ENCODE peak calls at places on chromosome 13, in seven cellular contexts. Z, V, P, N, I, H and U are unnamed samples.

GRCh38 chr13:73040968-73041580 is 17.7 kb upstream of the KLF5 start:
- DNase-seq in V (no peak), I (no peak), H (no peak), Z (no peak), N (no peak), P (no peak), U (no peak)

GRCh38 chr13:75968103-75968838 is 332.1 kb downstream of the LMO7 start:
- DNase-seq in I (no peak), N (peak; percentile 17), V (no peak), Z (peak; percentile 26), P (no peak), H (no peak), U (no peak)

GRCh38 chr13:112984954-112985802 is 16.2 kb downstream of the MCF2L start:
- DNase-seq in H (no peak), P (no peak), N (no peak), Z (no peak), I (peak; percentile 43), V (no peak), U (no peak)

GRCh38 chr13:21079761-21080730 is 18.7 kb upstream of the LATS2 start:
- DNase-seq in H (no peak), N (peak; percentile 79), Z (peak; percentile 93), P (no peak), I (peak; percentile 39), V (no peak), U (peak; percentile 42)

GRCh38 chr13:108070491-108070890 is 144.8 kb downstream of the LIG4 start:
- DNase-seq in I (no peak), N (no peak), V (no peak), Z (no peak), H (no peak), P (no peak), U (no peak)

GRCh38 chr13:81597101-81597500 is 1256.2 kb upstream of the SPRY2 start:
- DNase-seq in P (no peak), I (no peak), V (no peak), Z (no peak), H (no peak), N (no peak), U (no peak)

GRCh38 chr13:65613004-65613403 is 1617.1 kb downstream of the PCDH9 start:
- DNase-seq in Z (no peak), I (no peak), H (no peak), P (no peak), N (no peak), V (no peak), U (no peak)

GRCh38 chr13:29513002-29513980 is 82.2 kb downstream of the SLC7A1 start:
- DNase-seq in Z (peak; percentile 63), P (no peak), H (no peak), N (no peak), I (no peak), V (no peak), U (no peak)

GRCh38 chr13:29570058-29570654 is 25.3 kb downstream of the SLC7A1 start:
- DNase-seq in N (no peak), I (no peak), H (no peak), Z (no peak), V (no peak), P (no peak), U (no peak)

GRCh38 chr13:31767175-31767900 is 28.0 kb downstream of the RXFP2 start:
- DNase-seq in N (peak; percentile 62), P (no peak), I (no peak), V (no peak), H (no peak), Z (peak; percentile 84), U (no peak)

GRCh38 chr13:106143930-106144709 is 391.3 kb downstream of the EFNB2 start:
- DNase-seq in V (no peak), I (peak; percentile 67), N (no peak), P (no peak), H (no peak), Z (no peak), U (no peak)

GRCh38 chr13:30673669-30674521 is 56.2 kb downstream of the USPL1 start:
- DNase-seq in P (peak; percentile 84), N (peak; percentile 90), Z (peak; percentile 89), V (peak; percentile 85), H (peak; percentile 87), I (peak; percentile 94), U (peak; percentile 96)
- H3K27ac ChIP-seq in P (no peak overlapping the region), N (peak overlapping the region; percentile 26), Z (peak overlapping the region; percentile 42), V (peak overlapping the region; percentile 81), H (peak overlapping the region; percentile 91), I (peak overlapping the region; percentile 33), U (peak overlapping the region; percentile 80)

DNA sequence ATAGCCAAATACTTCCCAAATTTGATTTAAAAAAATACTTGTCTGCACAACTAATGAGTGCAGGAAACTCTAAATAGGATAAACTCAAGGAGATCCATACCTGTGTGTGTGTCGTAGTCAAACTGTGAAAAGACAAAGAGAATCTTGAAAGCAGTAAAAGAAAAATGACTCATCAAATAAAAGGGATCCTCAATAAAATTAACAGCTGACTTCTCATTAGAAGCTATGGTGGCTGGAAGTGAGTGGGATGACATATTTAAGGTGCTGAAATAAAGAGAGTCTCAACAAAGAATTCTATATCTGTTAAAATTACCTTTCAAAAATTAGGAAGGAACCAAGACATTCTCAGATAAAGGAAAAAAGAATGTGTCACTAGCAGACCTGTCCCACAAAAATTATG is 13.7 kb downstream of the RNASEH2B start:
- DNase-seq in H (no peak), P (no peak), N (no peak), Z (no peak), I (no peak), V (no peak), U (no peak)
- H3K9me3 ChIP-seq in H (peaks cover 46% of the 10 kb centered on the region), P (peaks cover 31% of the 10 kb centered on the region), N (no peaks in the 10 kb centered on the region), Z (peaks cover 13% of the 10 kb centered on the region), I (no peaks in the 10 kb centered on the region), V (peaks cover 38% of the 10 kb centered on the region), U (peaks cover 15% of the 10 kb centered on the region)

GRCh38 chr13:39779337-39780270 is 124.1 kb downstream of the COG6 start:
- DNase-seq in I (no peak), Z (peak; percentile 36), N (peak; percentile 12), V (no peak), H (no peak), P (peak; percentile 60), U (no peak)

GRCh38 chr13:39786091-39786490 is 130.6 kb downstream of the COG6 start:
- DNase-seq in P (no peak), N (no peak), H (no peak), I (no peak), V (no peak), Z (no peak), U (no peak)

GRCh38 chr13:39781381-39781780 is 125.9 kb downstream of the COG6 start:
- DNase-seq in I (no peak), Z (no peak), P (no peak), V (no peak), H (no peak), N (no peak), U (no peak)

GRCh38 chr13:39784347-39784746 is 128.9 kb downstream of the COG6 start:
- DNase-seq in P (no peak), N (peak; percentile 25), I (no peak), H (no peak), Z (peak; percentile 62), V (no peak), U (no peak)

DNA sequence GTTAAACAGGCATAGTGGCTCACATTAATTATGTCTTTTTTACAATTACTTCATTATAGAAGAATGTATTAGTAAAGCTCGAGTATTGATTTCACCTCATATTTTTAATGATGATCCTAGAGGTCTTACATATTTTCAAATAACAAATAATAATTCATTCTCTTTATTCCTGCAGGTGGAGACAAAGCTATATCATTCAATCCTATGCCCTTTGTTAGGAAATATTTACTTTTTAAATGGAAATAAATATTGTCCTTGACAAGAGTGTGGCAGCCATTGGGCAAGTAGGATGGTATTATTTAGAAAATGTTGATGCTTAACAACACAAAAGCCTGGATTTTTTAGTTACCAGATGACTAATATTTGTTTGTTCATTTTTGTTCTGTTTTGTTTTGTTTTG is 127.6 kb downstream of the COG6 start:
- DNase-seq in H (no peak), I (no peak), V (no peak), P (no peak), Z (no peak), N (peak; percentile 14), U (no peak)
- TF ChIP-seq CTCF in H (no peak), I (no peak), V (peak; percentile 21), P (no peak), Z (no peak), N (no peak), U (no peak)

DNA sequence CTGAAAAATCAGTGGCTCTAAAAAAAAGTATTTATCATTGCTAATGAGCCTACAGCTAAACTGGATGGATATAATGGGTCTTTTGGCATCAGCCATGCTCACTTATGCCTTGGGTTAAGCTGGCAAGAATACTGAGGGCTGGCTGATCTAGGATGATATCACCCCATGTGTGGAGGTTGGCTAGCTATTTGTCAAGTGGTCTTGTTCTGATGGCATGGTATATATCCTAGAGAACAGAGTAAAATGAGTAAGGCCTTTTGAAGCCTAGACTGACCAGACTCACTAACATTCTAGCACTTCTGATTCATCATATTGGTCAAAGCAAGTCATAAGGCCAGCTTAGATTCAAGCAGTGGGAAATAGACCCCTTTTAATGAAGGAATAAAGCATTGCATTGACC is 383.0 kb downstream of the SLITRK1 start:
- DNase-seq in I (no peak), V (no peak), P (no peak), N (no peak), H (no peak), Z (peak; percentile 14), U (no peak)
- H3K27ac ChIP-seq in I (no peak overlapping the region), V (no peak overlapping the region), P (no peak overlapping the region), N (no peak overlapping the region), H (no peak overlapping the region), Z (no peak overlapping the region), U (no peak overlapping the region)

GRCh38 chr13:90400372-90400771 is 947.1 kb upstream of the MIR17HG start:
- DNase-seq in V (no peak), Z (no peak), I (no peak), P (no peak), H (no peak), N (no peak), U (no peak)
- H3K9me3 ChIP-seq in V (peaks cover 30% of the 10 kb centered on the region), Z (no peaks in the 10 kb centered on the region), I (no peaks in the 10 kb centered on the region), P (no peaks in the 10 kb centered on the region), H (peaks cover 16% of the 10 kb centered on the region), N (no peaks in the 10 kb centered on the region), U (no peaks in the 10 kb centered on the region)

GRCh38 chr13:98174995-98175394 is 2.1 kb downstream of the RNF113B start:
- DNase-seq in N (no peak), H (no peak), P (no peak), V (no peak), Z (peak; percentile 31), I (no peak), U (no peak)
- TF ChIP-seq CTCF in N (no peak), H (no peak), P (no peak), V (no peak), Z (no peak), I (no peak), U (no peak)